ENCODE peak calls at places on chromosomes 3 and 15, in ten cellular contexts. One of them, this sample, is unnamed.

GRCh38 chr15:101664303-101664913 is 12.2 kb upstream of the TM2D3 start:
- DNase-seq in neural progenitor cell: peak
- DNase-seq in upper lobe of right lung: no peak
- DNase-seq in pancreas: no peak
- DNase-seq in NB4: peak
- DNase-seq in fibroblast of the aortic adventitia: no peak
- DNase-seq in body of pancreas: no peak
- DNase-seq in testis: no peak
- DNase-seq in heart right ventricle: no peak
- DNase-seq in lower lobe of right lung: no peak
- DNase-seq in this sample: no peak

GRCh38 chr3:9143180-9143579 is 106.3 kb downstream of the SRGAP3 start:
- DNase-seq in neural progenitor cell: no peak
- DNase-seq in upper lobe of right lung: no peak
- DNase-seq in pancreas: no peak
- DNase-seq in NB4: no peak
- DNase-seq in fibroblast of the aortic adventitia: no peak
- DNase-seq in body of pancreas: no peak
- DNase-seq in testis: no peak
- DNase-seq in heart right ventricle: no peak
- DNase-seq in lower lobe of right lung: no peak
- DNase-seq in this sample: no peak

GRCh38 chr3:15557511-15557946 is 36.0 kb upstream of the COLQ start:
- DNase-seq in neural progenitor cell: peak
- DNase-seq in upper lobe of right lung: no peak
- DNase-seq in pancreas: peak
- DNase-seq in NB4: peak
- DNase-seq in fibroblast of the aortic adventitia: peak
- DNase-seq in body of pancreas: peak
- DNase-seq in testis: peak
- DNase-seq in heart right ventricle: peak
- DNase-seq in lower lobe of right lung: no peak
- DNase-seq in this sample: peak

GRCh38 chr3:67090472-67090871 is 92.4 kb downstream of the KBTBD8 start:
- DNase-seq in neural progenitor cell: no peak
- DNase-seq in upper lobe of right lung: no peak
- DNase-seq in pancreas: no peak
- DNase-seq in NB4: no peak
- DNase-seq in fibroblast of the aortic adventitia: peak
- DNase-seq in body of pancreas: no peak
- DNase-seq in testis: no peak
- DNase-seq in heart right ventricle: no peak
- DNase-seq in lower lobe of right lung: no peak
- DNase-seq in this sample: peak

GRCh38 chr3:45590822-45591546 is 3.6 kb upstream of the LIMD1 start:
- DNase-seq in neural progenitor cell: no peak
- DNase-seq in upper lobe of right lung: no peak
- DNase-seq in pancreas: no peak
- DNase-seq in NB4: peak
- DNase-seq in fibroblast of the aortic adventitia: no peak
- DNase-seq in body of pancreas: no peak
- DNase-seq in testis: no peak
- DNase-seq in heart right ventricle: no peak
- DNase-seq in lower lobe of right lung: no peak
- DNase-seq in this sample: no peak

GRCh38 chr15:99092554-99093172 is 12.2 kb upstream of the SYNM start:
- DNase-seq in neural progenitor cell: no peak
- DNase-seq in upper lobe of right lung: no peak
- DNase-seq in pancreas: no peak
- DNase-seq in NB4: no peak
- DNase-seq in fibroblast of the aortic adventitia: no peak
- DNase-seq in body of pancreas: no peak
- DNase-seq in testis: no peak
- DNase-seq in heart right ventricle: no peak
- DNase-seq in lower lobe of right lung: no peak
- DNase-seq in this sample: no peak

GRCh38 chr3:71955549-71956373 is 170.8 kb upstream of the PROK2 start:
- DNase-seq in neural progenitor cell: peak
- DNase-seq in upper lobe of right lung: peak
- DNase-seq in pancreas: peak
- DNase-seq in NB4: peak
- DNase-seq in fibroblast of the aortic adventitia: peak
- DNase-seq in body of pancreas: peak
- DNase-seq in testis: peak
- DNase-seq in heart right ventricle: peak
- DNase-seq in lower lobe of right lung: peak
- DNase-seq in this sample: peak

GRCh38 chr3:42780892-42781700 is 8.0 kb upstream of the CCDC13 start:
- DNase-seq in neural progenitor cell: peak
- DNase-seq in upper lobe of right lung: no peak
- DNase-seq in pancreas: no peak
- DNase-seq in NB4: peak
- DNase-seq in fibroblast of the aortic adventitia: peak
- DNase-seq in body of pancreas: no peak
- DNase-seq in testis: no peak
- DNase-seq in heart right ventricle: peak
- DNase-seq in lower lobe of right lung: no peak
- DNase-seq in this sample: peak

GRCh38 chr3:184381261-184382224 is 1.7 kb downstream of the CHRD start:
- DNase-seq in neural progenitor cell: peak
- DNase-seq in upper lobe of right lung: no peak
- DNase-seq in pancreas: no peak
- DNase-seq in NB4: peak
- DNase-seq in fibroblast of the aortic adventitia: no peak
- DNase-seq in body of pancreas: no peak
- DNase-seq in testis: no peak
- DNase-seq in heart right ventricle: no peak
- DNase-seq in lower lobe of right lung: no peak
- DNase-seq in this sample: no peak

GRCh38 chr3:27200721-27201434 is 168.3 kb downstream of the NEK10 start:
- DNase-seq in neural progenitor cell: no peak
- DNase-seq in upper lobe of right lung: no peak
- DNase-seq in pancreas: no peak
- DNase-seq in NB4: peak
- DNase-seq in fibroblast of the aortic adventitia: no peak
- DNase-seq in body of pancreas: no peak
- DNase-seq in testis: no peak
- DNase-seq in heart right ventricle: no peak
- DNase-seq in lower lobe of right lung: no peak
- DNase-seq in this sample: no peak

GRCh38 chr15:58665676-58666075 is 83.8 kb downstream of the ADAM10 start:
- DNase-seq in neural progenitor cell: no peak
- DNase-seq in upper lobe of right lung: no peak
- DNase-seq in pancreas: no peak
- DNase-seq in NB4: no peak
- DNase-seq in fibroblast of the aortic adventitia: no peak
- DNase-seq in body of pancreas: no peak
- DNase-seq in testis: no peak
- DNase-seq in heart right ventricle: no peak
- DNase-seq in lower lobe of right lung: no peak
- DNase-seq in this sample: peak

GRCh38 chr15:76341366-76342045 is 4.9 kb downstream of the ISL2 start:
- DNase-seq in neural progenitor cell: peak
- DNase-seq in upper lobe of right lung: no peak
- DNase-seq in pancreas: peak
- DNase-seq in NB4: no peak
- DNase-seq in fibroblast of the aortic adventitia: no peak
- DNase-seq in body of pancreas: peak
- DNase-seq in testis: no peak
- DNase-seq in heart right ventricle: no peak
- DNase-seq in lower lobe of right lung: no peak
- DNase-seq in this sample: no peak

GRCh38 chr15:76340198-76340801 is 3.7 kb downstream of the ISL2 start:
- DNase-seq in neural progenitor cell: peak
- DNase-seq in upper lobe of right lung: no peak
- DNase-seq in pancreas: peak
- DNase-seq in NB4: no peak
- DNase-seq in fibroblast of the aortic adventitia: peak
- DNase-seq in body of pancreas: peak
- DNase-seq in testis: no peak
- DNase-seq in heart right ventricle: no peak
- DNase-seq in lower lobe of right lung: peak
- DNase-seq in this sample: no peak

GRCh38 chr15:76339302-76340197 is 3.0 kb downstream of the ISL2 start:
- DNase-seq in neural progenitor cell: peak
- DNase-seq in upper lobe of right lung: no peak
- DNase-seq in pancreas: no peak
- DNase-seq in NB4: no peak
- DNase-seq in fibroblast of the aortic adventitia: peak
- DNase-seq in body of pancreas: no peak
- DNase-seq in testis: no peak
- DNase-seq in heart right ventricle: no peak
- DNase-seq in lower lobe of right lung: no peak
- DNase-seq in this sample: no peak

GRCh38 chr15:76342046-76342381 is 5.4 kb downstream of the ISL2 start:
- DNase-seq in neural progenitor cell: peak
- DNase-seq in upper lobe of right lung: no peak
- DNase-seq in pancreas: no peak
- DNase-seq in NB4: no peak
- DNase-seq in fibroblast of the aortic adventitia: no peak
- DNase-seq in body of pancreas: no peak
- DNase-seq in testis: no peak
- DNase-seq in heart right ventricle: no peak
- DNase-seq in lower lobe of right lung: no peak
- DNase-seq in this sample: no peak

GRCh38 chr15:76340802-76341365 is 4.3 kb downstream of the ISL2 start:
- DNase-seq in neural progenitor cell: peak
- DNase-seq in upper lobe of right lung: no peak
- DNase-seq in pancreas: peak
- DNase-seq in NB4: no peak
- DNase-seq in fibroblast of the aortic adventitia: no peak
- DNase-seq in body of pancreas: peak
- DNase-seq in testis: no peak
- DNase-seq in heart right ventricle: no peak
- DNase-seq in lower lobe of right lung: peak
- DNase-seq in this sample: no peak
- TF ChIP-seq CTCF in neural progenitor cell: peak
- TF ChIP-seq CTCF in upper lobe of right lung: no peak
- TF ChIP-seq CTCF in pancreas: no peak
- TF ChIP-seq CTCF in NB4: no peak
- TF ChIP-seq CTCF in fibroblast of the aortic adventitia: no peak
- TF ChIP-seq CTCF in body of pancreas: no peak
- TF ChIP-seq CTCF in testis: no peak
- TF ChIP-seq CTCF in heart right ventricle: no peak
- TF ChIP-seq CTCF in lower lobe of right lung: peak
- TF ChIP-seq CTCF in this sample: peak

GRCh38 chr15:71559098-71559497 is 251.3 kb upstream of the NR2E3 start:
- DNase-seq in neural progenitor cell: no peak
- DNase-seq in upper lobe of right lung: no peak
- DNase-seq in pancreas: no peak
- DNase-seq in NB4: no peak
- DNase-seq in fibroblast of the aortic adventitia: peak
- DNase-seq in body of pancreas: no peak
- DNase-seq in testis: no peak
- DNase-seq in heart right ventricle: no peak
- DNase-seq in lower lobe of right lung: no peak
- DNase-seq in this sample: peak
- TF ChIP-seq CTCF in neural progenitor cell: no peak
- TF ChIP-seq CTCF in upper lobe of right lung: no peak
- TF ChIP-seq CTCF in pancreas: no peak
- TF ChIP-seq CTCF in NB4: no peak
- TF ChIP-seq CTCF in fibroblast of the aortic adventitia: no peak
- TF ChIP-seq CTCF in body of pancreas: no peak
- TF ChIP-seq CTCF in testis: no peak
- TF ChIP-seq CTCF in heart right ventricle: no peak
- TF ChIP-seq CTCF in lower lobe of right lung: no peak
- TF ChIP-seq CTCF in this sample: no peak

GRCh38 chr3:177379045-177379444 is 181.8 kb upstream of the TBL1XR1 start:
- DNase-seq in neural progenitor cell: no peak
- DNase-seq in upper lobe of right lung: no peak
- DNase-seq in pancreas: peak
- DNase-seq in NB4: peak
- DNase-seq in fibroblast of the aortic adventitia: no peak
- DNase-seq in body of pancreas: peak
- DNase-seq in testis: no peak
- DNase-seq in heart right ventricle: no peak
- DNase-seq in lower lobe of right lung: no peak
- DNase-seq in this sample: no peak
- TF ChIP-seq CTCF in neural progenitor cell: no peak
- TF ChIP-seq CTCF in upper lobe of right lung: no peak
- TF ChIP-seq CTCF in pancreas: no peak
- TF ChIP-seq CTCF in NB4: no peak
- TF ChIP-seq CTCF in fibroblast of the aortic adventitia: no peak
- TF ChIP-seq CTCF in body of pancreas: peak
- TF ChIP-seq CTCF in testis: no peak
- TF ChIP-seq CTCF in heart right ventricle: no peak
- TF ChIP-seq CTCF in lower lobe of right lung: no peak
- TF ChIP-seq CTCF in this sample: no peak

GRCh38 chr3:38362825-38363224 is 16.2 kb downstream of the XYLB start:
- DNase-seq in neural progenitor cell: no peak
- DNase-seq in upper lobe of right lung: no peak
- DNase-seq in pancreas: no peak
- DNase-seq in NB4: no peak
- DNase-seq in fibroblast of the aortic adventitia: no peak
- DNase-seq in body of pancreas: no peak
- DNase-seq in testis: no peak
- DNase-seq in heart right ventricle: no peak
- DNase-seq in lower lobe of right lung: no peak
- DNase-seq in this sample: no peak
- TF ChIP-seq CTCF in neural progenitor cell: no peak
- TF ChIP-seq CTCF in upper lobe of right lung: no peak
- TF ChIP-seq CTCF in pancreas: no peak
- TF ChIP-seq CTCF in NB4: no peak
- TF ChIP-seq CTCF in fibroblast of the aortic adventitia: no peak
- TF ChIP-seq CTCF in body of pancreas: no peak
- TF ChIP-seq CTCF in testis: no peak
- TF ChIP-seq CTCF in heart right ventricle: no peak
- TF ChIP-seq CTCF in lower lobe of right lung: no peak
- TF ChIP-seq CTCF in this sample: no peak

GRCh38 chr15:59941612-59942011 is 62.5 kb upstream of the FOXB1 start:
- DNase-seq in neural progenitor cell: peak
- DNase-seq in upper lobe of right lung: no peak
- DNase-seq in pancreas: no peak
- DNase-seq in NB4: no peak
- DNase-seq in fibroblast of the aortic adventitia: no peak
- DNase-seq in body of pancreas: no peak
- DNase-seq in testis: no peak
- DNase-seq in heart right ventricle: no peak
- DNase-seq in lower lobe of right lung: no peak
- DNase-seq in this sample: no peak
- TF ChIP-seq CTCF in neural progenitor cell: no peak
- TF ChIP-seq CTCF in upper lobe of right lung: no peak
- TF ChIP-seq CTCF in pancreas: no peak
- TF ChIP-seq CTCF in NB4: no peak
- TF ChIP-seq CTCF in fibroblast of the aortic adventitia: no peak
- TF ChIP-seq CTCF in body of pancreas: no peak
- TF ChIP-seq CTCF in testis: no peak
- TF ChIP-seq CTCF in heart right ventricle: no peak
- TF ChIP-seq CTCF in lower lobe of right lung: no peak
- TF ChIP-seq CTCF in this sample: no peak

DNA sequence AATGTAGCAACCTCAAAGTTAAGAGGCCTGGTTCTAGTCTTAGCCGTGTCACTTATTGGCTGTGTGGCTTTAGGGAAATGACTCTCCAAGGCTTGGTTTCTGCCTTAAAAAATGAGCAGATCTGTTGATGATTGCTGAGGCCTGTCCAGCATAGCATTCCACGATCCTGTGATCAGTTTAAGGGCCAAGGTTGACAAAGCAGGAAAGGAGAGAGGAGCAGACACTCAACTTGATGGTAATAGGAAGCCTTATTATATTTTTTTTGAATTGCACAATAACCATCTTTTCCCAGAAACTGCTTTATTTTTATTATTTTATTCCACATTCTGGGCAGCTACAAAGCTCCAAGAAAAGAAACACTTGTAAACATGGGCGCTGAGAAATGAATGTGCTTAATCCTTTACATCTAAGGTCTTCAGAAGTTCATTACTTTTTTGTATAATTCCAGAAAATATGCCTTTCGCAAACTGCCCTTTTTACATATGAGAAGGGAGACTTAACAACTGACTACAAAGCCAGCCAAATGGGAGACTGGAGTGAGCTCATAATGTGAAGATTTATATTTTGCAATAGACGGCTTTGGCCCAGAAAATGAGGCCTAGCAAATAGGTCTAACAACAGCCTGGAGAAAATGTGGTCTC is 241.0 kb downstream of the ATP8B4 start:
- DNase-seq in neural progenitor cell: no peak
- DNase-seq in upper lobe of right lung: no peak
- DNase-seq in pancreas: no peak
- DNase-seq in NB4: no peak
- DNase-seq in fibroblast of the aortic adventitia: peak
- DNase-seq in body of pancreas: no peak
- DNase-seq in testis: peak
- DNase-seq in heart right ventricle: no peak
- DNase-seq in lower lobe of right lung: no peak
- DNase-seq in this sample: no peak
- TF ChIP-seq CTCF in neural progenitor cell: no peak
- TF ChIP-seq CTCF in upper lobe of right lung: no peak
- TF ChIP-seq CTCF in pancreas: no peak
- TF ChIP-seq CTCF in NB4: no peak
- TF ChIP-seq CTCF in fibroblast of the aortic adventitia: no peak
- TF ChIP-seq CTCF in body of pancreas: no peak
- TF ChIP-seq CTCF in testis: no peak
- TF ChIP-seq CTCF in heart right ventricle: no peak
- TF ChIP-seq CTCF in lower lobe of right lung: no peak
- TF ChIP-seq CTCF in this sample: no peak

This sample was measured in bronchial epithelial cell.